ENCODE peak calls at places on chromosomes 11 and 22, in five cellular contexts. One of them, this sample, is unnamed. For H3K4me1, the result is how much of the 10 kb centered on the place peaks cover.

GRCh38 chr11:87338046-87338639 is 300.4 kb downstream of the TMEM135 start:
- DNase-seq in left lung: no peak
- DNase-seq in RWPE2: no peak
- DNase-seq in SK-N-SH: no peak
- DNase-seq in fibroblast of lung: no peak
- DNase-seq in this sample: no peak

GRCh38 chr11:62588966-62589637 is 2.2 kb downstream of the TUT1 start:
- DNase-seq in left lung: no peak
- DNase-seq in RWPE2: no peak
- DNase-seq in SK-N-SH: no peak
- DNase-seq in fibroblast of lung: peak
- DNase-seq in this sample: no peak

GRCh38 chr11:119721129-119722120 is 7.6 kb downstream of the NECTIN1 start:
- DNase-seq in left lung: no peak
- DNase-seq in RWPE2: no peak
- DNase-seq in SK-N-SH: peak
- DNase-seq in fibroblast of lung: no peak
- DNase-seq in this sample: no peak

GRCh38 chr11:66119348-66120133 is 49.5 kb downstream of the PACS1 start:
- DNase-seq in left lung: no peak
- DNase-seq in RWPE2: no peak
- DNase-seq in SK-N-SH: peak
- DNase-seq in fibroblast of lung: peak
- DNase-seq in this sample: no peak

GRCh38 chr11:57397394-57397990 is 7.0 kb upstream of the PRG2 start:
- DNase-seq in left lung: no peak
- DNase-seq in RWPE2: no peak
- DNase-seq in SK-N-SH: no peak
- DNase-seq in fibroblast of lung: no peak
- DNase-seq in this sample: no peak

GRCh38 chr11:35158371-35159081 is 19.6 kb downstream of the CD44 start:
- DNase-seq in left lung: no peak
- DNase-seq in RWPE2: no peak
- DNase-seq in SK-N-SH: no peak
- DNase-seq in fibroblast of lung: peak
- DNase-seq in this sample: peak

GRCh38 chr22:19121631-19122142 is 525 bp downstream of the DGCR2 start:
- DNase-seq in left lung: peak
- DNase-seq in RWPE2: no peak
- DNase-seq in SK-N-SH: peak
- DNase-seq in fibroblast of lung: peak
- DNase-seq in this sample: no peak

GRCh38 chr11:2874963-2875362 is 10.6 kb downstream of the CDKN1C start:
- DNase-seq in left lung: no peak
- DNase-seq in RWPE2: no peak
- DNase-seq in SK-N-SH: no peak
- DNase-seq in fibroblast of lung: no peak
- DNase-seq in this sample: no peak

GRCh38 chr22:37254867-37255233 is 10.8 kb upstream of the RAC2 start:
- DNase-seq in left lung: no peak
- DNase-seq in RWPE2: no peak
- DNase-seq in SK-N-SH: no peak
- DNase-seq in fibroblast of lung: no peak
- DNase-seq in this sample: no peak

DNA sequence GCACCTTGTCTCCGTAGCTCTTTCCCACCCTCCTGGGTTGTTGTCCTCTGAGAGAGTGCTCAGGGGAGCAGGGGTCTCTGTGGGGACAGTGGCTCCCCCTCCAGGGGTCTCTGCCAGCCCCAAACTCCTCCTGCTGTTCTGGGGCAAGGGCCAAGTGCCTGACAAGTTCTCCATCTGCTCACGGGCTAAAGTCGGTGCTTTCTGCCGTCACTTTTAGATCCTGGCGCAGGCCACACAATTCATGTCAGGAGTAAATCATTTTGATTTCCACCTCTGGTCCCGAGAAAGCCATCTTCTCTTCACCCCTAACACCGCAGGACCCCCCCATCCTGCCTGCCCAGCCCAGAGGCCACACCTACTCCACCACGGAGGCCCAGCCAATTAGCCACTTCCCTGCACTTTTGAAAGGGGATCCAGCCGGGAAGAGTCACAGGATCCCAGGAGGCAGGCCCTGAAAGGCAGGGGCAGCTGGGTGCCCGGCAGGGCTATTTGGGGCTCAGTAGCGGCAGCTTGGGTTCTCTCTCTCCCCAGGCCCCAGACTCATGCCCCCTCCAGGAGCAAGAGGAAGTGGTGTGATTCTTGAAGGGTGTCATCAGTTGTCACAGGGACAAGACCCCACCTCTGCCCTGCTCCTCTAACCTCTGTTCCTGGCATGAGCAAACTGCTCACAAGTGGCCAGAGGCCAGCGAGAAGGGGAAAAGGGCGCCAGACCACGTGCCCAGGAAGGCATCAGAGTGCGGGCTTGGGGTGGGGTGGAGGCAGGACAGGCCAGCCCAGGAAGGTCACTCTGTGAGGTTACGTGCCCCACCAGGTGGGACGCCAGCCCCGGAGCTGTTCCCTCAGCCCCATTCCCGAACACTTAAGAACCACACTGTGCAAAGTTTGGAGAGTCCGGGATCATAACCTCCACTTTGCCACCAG is 1.3 kb downstream of the MACROD1 start:
- DNase-seq in left lung: peak
- DNase-seq in RWPE2: no peak
- DNase-seq in SK-N-SH: no peak
- DNase-seq in fibroblast of lung: no peak
- DNase-seq in this sample: no peak
- H3K4me3 ChIP-seq in left lung: peak
- H3K4me3 ChIP-seq in RWPE2: peak
- H3K4me3 ChIP-seq in SK-N-SH: peak
- H3K4me3 ChIP-seq in fibroblast of lung: peak
- H3K4me3 ChIP-seq in this sample: peak

GRCh38 chr11:81070948-81071347 is 1630.1 kb upstream of the TENM4 start:
- DNase-seq in left lung: no peak
- DNase-seq in RWPE2: no peak
- DNase-seq in SK-N-SH: no peak
- DNase-seq in fibroblast of lung: no peak
- DNase-seq in this sample: no peak

GRCh38 chr11:81071641-81072040 is 1630.8 kb upstream of the TENM4 start:
- DNase-seq in left lung: no peak
- DNase-seq in RWPE2: no peak
- DNase-seq in SK-N-SH: no peak
- DNase-seq in fibroblast of lung: no peak
- DNase-seq in this sample: no peak
- H3K4me1 ChIP-seq in left lung: under half
- H3K4me1 ChIP-seq in RWPE2: under half
- H3K4me1 ChIP-seq in SK-N-SH: under half
- H3K4me1 ChIP-seq in fibroblast of lung: under half
- H3K4me1 ChIP-seq in this sample: under half

GRCh38 chr11:61071208-61071681 is 31.0 kb upstream of the CD5 start:
- DNase-seq in left lung: no peak
- DNase-seq in RWPE2: no peak
- DNase-seq in SK-N-SH: no peak
- DNase-seq in fibroblast of lung: no peak
- DNase-seq in this sample: no peak
- H3K4me3 ChIP-seq in left lung: no peak
- H3K4me3 ChIP-seq in RWPE2: no peak
- H3K4me3 ChIP-seq in SK-N-SH: no peak
- H3K4me3 ChIP-seq in fibroblast of lung: no peak
- H3K4me3 ChIP-seq in this sample: no peak

GRCh38 chr11:118149493-118149892 is 3.1 kb downstream of the SCN4B start:
- DNase-seq in left lung: no peak
- DNase-seq in RWPE2: no peak
- DNase-seq in SK-N-SH: no peak
- DNase-seq in fibroblast of lung: no peak
- DNase-seq in this sample: no peak
- H3K4me1 ChIP-seq in left lung: under half
- H3K4me1 ChIP-seq in RWPE2: under half
- H3K4me1 ChIP-seq in SK-N-SH: under half
- H3K4me1 ChIP-seq in fibroblast of lung: under half
- H3K4me1 ChIP-seq in this sample: under half

DNA sequence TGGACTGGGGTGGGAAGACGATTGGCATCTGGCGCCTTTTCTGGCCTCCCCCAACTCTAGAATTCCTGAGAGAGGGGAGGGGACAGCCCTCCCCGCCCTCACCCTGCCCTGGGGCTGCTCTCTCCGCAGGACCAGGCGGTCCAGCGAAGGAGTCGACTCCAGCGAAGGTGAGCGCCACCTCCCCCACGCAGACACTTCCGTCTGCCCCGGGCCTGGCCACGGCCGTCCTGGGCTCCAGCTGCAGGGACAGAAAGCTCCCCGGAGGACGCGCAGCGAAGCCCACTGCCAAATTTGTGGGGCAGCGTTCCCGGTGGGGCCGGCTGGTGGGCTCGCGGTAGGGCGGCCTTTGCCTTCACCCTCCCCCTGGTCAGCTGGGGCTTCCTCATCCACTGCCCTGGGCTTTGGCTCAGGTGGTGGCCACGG is 670 bp downstream of the SSH3 start:
- DNase-seq in left lung: peak
- DNase-seq in RWPE2: peak
- DNase-seq in SK-N-SH: peak
- DNase-seq in fibroblast of lung: no peak
- DNase-seq in this sample: no peak
- H3K4me3 ChIP-seq in left lung: peak
- H3K4me3 ChIP-seq in RWPE2: peak
- H3K4me3 ChIP-seq in SK-N-SH: peak
- H3K4me3 ChIP-seq in fibroblast of lung: peak
- H3K4me3 ChIP-seq in this sample: peak

DNA sequence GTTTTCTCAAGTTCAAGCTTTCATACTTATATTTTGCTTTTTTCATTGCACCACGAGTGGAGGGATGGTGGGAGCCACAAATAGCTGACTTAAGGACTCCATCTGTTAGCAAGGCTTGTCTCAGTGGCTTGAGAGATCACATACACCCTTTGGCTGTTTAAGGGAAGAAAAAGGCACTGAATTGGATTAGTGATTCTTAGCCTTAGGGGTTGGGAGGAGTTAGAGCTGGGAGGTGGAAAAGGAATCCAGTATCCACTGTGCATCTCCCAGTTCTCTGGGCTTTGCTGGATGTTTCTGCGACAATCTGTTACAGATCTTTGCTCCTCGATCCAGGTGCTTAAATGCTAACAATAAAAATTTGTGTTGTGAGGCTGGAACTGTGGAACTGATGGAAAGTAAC is 593.6 kb downstream of the CNTN5 start:
- DNase-seq in left lung: no peak
- DNase-seq in RWPE2: no peak
- DNase-seq in SK-N-SH: no peak
- DNase-seq in fibroblast of lung: no peak
- DNase-seq in this sample: no peak
- H3K4me1 ChIP-seq in left lung: under half
- H3K4me1 ChIP-seq in RWPE2: under half
- H3K4me1 ChIP-seq in SK-N-SH: under half
- H3K4me1 ChIP-seq in fibroblast of lung: under half
- H3K4me1 ChIP-seq in this sample: under half